ENCODE peak calls at places on chromosome 9, in ten cellular contexts. P is NK-92 treated with Interleukin-12 subunit alpha and Interleukin-12 subunit beta, amount 100 ng/mL, for 24 hours; T is BJ; A is kidney; X is SHP77; D is cardiac fibroblast; M is Ammon's horn; L is Jurkat, Clone E6-1; K is psoas muscle; E is stimulated activated CD4-positive, alpha-beta T cell treated with anti-CD3 and anti-CD28 coated beads, Interleukin-12 subunit alpha, Interleukin-12 subunit beta, amount 100 ng/mL, for 4 hours. U is an unnamed sample.

GRCh38 chr9:129209109-129209508 is 31.0 kb upstream of the IER5L start:
- DNase-seq in X (no peak), T (no peak), P (no peak), L (no peak), D (no peak), K (no peak), E (no peak), A (no peak), M (no peak), U (no peak)

GRCh38 chr9:124132671-124133147 is 121.1 kb downstream of the LHX2 start:
- DNase-seq in K (no peak), L (no peak), P (no peak), X (no peak), T (no peak), E (no peak), D (no peak), M (no peak), A (no peak), U (no peak)

GRCh38 chr9:113523421-113524141 is 60.1 kb downstream of the RGS3 start:
- DNase-seq in L (peak; percentile 66), M (peak; percentile 65), T (no peak), E (peak; percentile 62), X (no peak), D (no peak), K (peak; percentile 71), A (no peak), P (peak; percentile 16), U (no peak)

GRCh38 chr9:134661791-134662142 is 20.2 kb downstream of the COL5A1 start:
- DNase-seq in E (no peak), A (peak; percentile 55), X (no peak), T (no peak), M (no peak), D (peak; percentile 80), K (no peak), P (no peak), L (no peak), U (no peak)

GRCh38 chr9:134061688-134062371 is 6.0 kb downstream of the BRD3 start:
- DNase-seq in L (no peak), A (peak; percentile 78), T (no peak), X (no peak), K (peak; percentile 86), P (no peak), E (no peak), M (no peak), D (no peak), U (no peak)

GRCh38 chr9:22044583-22044982 is 35.5 kb upstream of the CDKN2B start:
- DNase-seq in M (no peak), P (no peak), E (no peak), D (peak; percentile 91), K (no peak), T (peak; percentile 37), A (no peak), X (no peak), L (no peak), U (no peak)

GRCh38 chr9:81456431-81456970 is 232.8 kb downstream of the TLE1 start:
- DNase-seq in A (no peak), E (no peak), X (no peak), K (no peak), P (no peak), M (no peak), L (no peak), D (peak; percentile 57), T (peak; percentile 26), U (no peak)

GRCh38 chr9:76655121-76655531 is 109.1 kb upstream of the PCA3 start:
- DNase-seq in P (peak; percentile 7), D (peak; percentile 79), T (no peak), K (no peak), E (no peak), A (no peak), L (peak; percentile 49), M (peak; percentile 49), X (no peak), U (no peak)

GRCh38 chr9:132357764-132358163 is 3.0 kb upstream of the SETX start:
- DNase-seq in E (no peak), P (no peak), A (no peak), K (no peak), T (no peak), L (no peak), M (no peak), X (no peak), D (no peak), U (no peak)

GRCh38 chr9:127918201-127919107 is 1.6 kb upstream of the ST6GALNAC4 start:
- DNase-seq in P (no peak), A (peak; percentile 71), M (no peak), K (no peak), T (no peak), L (no peak), E (no peak), D (peak; percentile 54), X (no peak), U (no peak)

GRCh38 chr9:137813651-137814415 is 63.7 kb upstream of the CACNA1B start:
- DNase-seq in X (no peak), P (no peak), T (no peak), K (no peak), L (no peak), E (no peak), D (no peak), M (no peak), A (peak; percentile 43), U (no peak)

GRCh38 chr9:33159058-33159759 is 7.9 kb downstream of the B4GALT1 start:
- DNase-seq in L (no peak), A (peak; percentile 93), X (no peak), T (no peak), E (no peak), M (peak; percentile 42), D (peak; percentile 74), K (peak; percentile 85), P (no peak), U (no peak)